ENCODE peak calls at places on chromosomes 12 and 14, in six cellular contexts. Y is pancreas; K is A549; U is choroid plexus epithelial cell; T is CD8-positive, alpha-beta memory T cell; R is PC-3. V is an unnamed sample.

GRCh38 chr12:34390846-34391700 is 368.8 kb downstream of the ALG10 start:
- DNase-seq in R (no peak), K (no peak), T (no peak), U (no peak), Y (peak; percentile 2), V (no peak)

GRCh38 chr14:79332504-79333197 is 878.7 kb downstream of the DIO2 start:
- DNase-seq in R (no peak), Y (no peak), T (no peak), U (peak; percentile 9), K (no peak), V (no peak)

GRCh38 chr12:103882861-103883596 is 42.0 kb upstream of the NT5DC3 start:
- DNase-seq in Y (no peak), K (no peak), U (no peak), R (peak; percentile 89), T (no peak), V (no peak)

GRCh38 chr14:100540141-100540925 is 46.9 kb downstream of the BEGAIN start:
- DNase-seq in K (peak; percentile 59), R (no peak), T (no peak), Y (peak; percentile 75), U (no peak), V (no peak)

GRCh38 chr12:124665516-124665915 is 98.1 kb upstream of the NCOR2 start:
- DNase-seq in U (peak; percentile 58), R (no peak), K (no peak), Y (no peak), T (no peak), V (no peak)

GRCh38 chr12:130334937-130335336 is 2.8 kb upstream of the PIWIL1 start:
- DNase-seq in Y (no peak), U (no peak), T (no peak), R (no peak), K (no peak), V (no peak)

GRCh38 chr12:41361791-41362190 is 173.7 kb downstream of the PDZRN4 start:
- DNase-seq in K (no peak), T (no peak), U (no peak), R (no peak), Y (no peak), V (no peak)

GRCh38 chr12:12645485-12645884 is 33.8 kb downstream of the CREBL2 start:
- DNase-seq in K (peak; percentile 44), T (peak; percentile 9), U (peak; percentile 61), Y (no peak), R (peak; percentile 28), V (no peak)

GRCh38 chr14:97077253-97077653 is 280.1 kb downstream of the VRK1 start:
- DNase-seq in K (peak; percentile 19), U (peak; percentile 10), R (peak; percentile 97), T (no peak), Y (no peak), V (peak; percentile 73)

GRCh38 chr14:100115726-100116125 is 43.7 kb downstream of the DEGS2 start:
- DNase-seq in T (no peak), Y (no peak), U (no peak), K (no peak), R (no peak), V (no peak)

GRCh38 chr14:44979740-44980346 is 17.9 kb downstream of the TOGARAM1 start:
- DNase-seq in Y (peak; percentile 35), R (no peak), T (no peak), U (peak; percentile 53), K (no peak), V (no peak)

GRCh38 chr14:65824285-65824977 is 411.9 kb downstream of the FUT8 start:
- DNase-seq in Y (no peak), T (peak; percentile 20), K (peak; percentile 69), R (peak; percentile 81), U (peak; percentile 86), V (peak; percentile 3)

GRCh38 chr12:88665051-88665450 is 84.8 kb upstream of the KITLG start:
- DNase-seq in K (no peak), R (peak; percentile 52), U (peak; percentile 57), T (no peak), Y (no peak), V (no peak)

GRCh38 chr12:52956987-52957386 is 8.1 kb downstream of the KRT18 start:
- DNase-seq in R (no peak), T (no peak), Y (no peak), K (peak; percentile 69), U (peak; percentile 68), V (no peak)

GRCh38 chr12:116539905-116540482 is 19.2 kb upstream of the MAP1LC3B2 start:
- DNase-seq in U (peak; percentile 71), R (peak; percentile 55), K (no peak), T (no peak), Y (peak; percentile 57), V (peak; percentile 40)

GRCh38 chr12:51371295-51371953 is 19.8 kb downstream of the GALNT6 start:
- DNase-seq in K (peak; percentile 90), Y (peak; percentile 48), R (peak; percentile 98), U (peak; percentile 97), T (no peak), V (peak; percentile 95)

GRCh38 chr12:18556081-18556645 is 181.6 kb downstream of the PLCZ1 start:
- DNase-seq in T (no peak), K (no peak), U (peak; percentile 12), Y (no peak), R (no peak), V (no peak)

GRCh38 chr12:45220961-45221360 is 5.1 kb downstream of the ANO6 start:
- DNase-seq in Y (no peak), T (no peak), U (no peak), K (no peak), R (no peak), V (no peak)

GRCh38 chr12:52338241-52338960 is 17.2 kb upstream of the KRT83 start:
- DNase-seq in R (no peak), T (no peak), K (no peak), U (no peak), Y (no peak), V (peak; percentile 59)

GRCh38 chr12:90229771-90230170 is 521.1 kb upstream of the ATP2B1 start:
- DNase-seq in K (no peak), Y (no peak), R (no peak), U (peak; percentile 30), T (no peak), V (no peak)

GRCh38 chr14:54803396-54803795 is 99.2 kb downstream of the GCH1 start:
- DNase-seq in T (no peak), Y (no peak), R (peak; percentile 22), K (no peak), U (no peak), V (no peak)

GRCh38 chr12:31388713-31389112 is 62.8 kb upstream of the SINHCAF start:
- DNase-seq in Y (no peak), U (no peak), T (no peak), R (no peak), K (no peak), V (no peak)

GRCh38 chr14:61462566-61463195 is 141.3 kb downstream of the PRKCH start:
- DNase-seq in U (peak; percentile 88), Y (no peak), K (peak; percentile 79), T (no peak), R (peak; percentile 91), V (no peak)

GRCh38 chr12:110688446-110689001 is 391 bp downstream of the HVCN1 start:
- DNase-seq in K (no peak), R (no peak), U (no peak), Y (peak; percentile 49), T (no peak), V (no peak)

GRCh38 chr14:84782902-84783301 is 747.0 kb upstream of the FLRT2 start:
- DNase-seq in K (no peak), T (no peak), R (peak; percentile 35), Y (no peak), U (no peak), V (no peak)

GRCh38 chr14:67883717-67884116 is 64.1 kb downstream of the RAD51B start:
- DNase-seq in R (peak; percentile 62), K (peak; percentile 18), U (peak; percentile 43), T (no peak), Y (no peak), V (no peak)

GRCh38 chr14:68188174-68188573 is 368.6 kb downstream of the RAD51B start:
- DNase-seq in K (no peak), R (no peak), U (no peak), Y (no peak), T (no peak), V (no peak)

GRCh38 chr12:52390739-52391617 is 5.5 kb upstream of the KRT84 start:
- DNase-seq in Y (no peak), K (peak; percentile 58), U (peak; percentile 52), T (no peak), R (peak; percentile 62), V (peak; percentile 16)

GRCh38 chr12:32437095-32437515 is 37.7 kb downstream of the FGD4 start:
- DNase-seq in T (no peak), K (peak; percentile 92), R (peak; percentile 85), Y (no peak), U (peak; percentile 98), V (peak; percentile 66)

GRCh38 chr12:27424631-27425230 is 21.8 kb upstream of the SMCO2 start:
- DNase-seq in Y (no peak), T (no peak), U (peak; percentile 87), K (peak; percentile 62), R (peak; percentile 66), V (no peak)

GRCh38 chr12:52221912-52222457 is 11.1 kb upstream of the KRT7 start:
- DNase-seq in K (peak; percentile 90), Y (peak; percentile 83), T (peak; percentile 30), R (peak; percentile 82), U (peak; percentile 48), V (peak; percentile 82)

GRCh38 chr12:113581342-113581741 is 109.7 kb upstream of the LHX5 start:
- DNase-seq in R (no peak), Y (no peak), U (no peak), K (no peak), T (no peak), V (no peak)

GRCh38 chr12:34121360-34121759 is 99.1 kb downstream of the ALG10 start:
- DNase-seq in U (no peak), Y (no peak), R (no peak), K (no peak), T (no peak), V (no peak)

GRCh38 chr14:100017578-100017977 is 47.6 kb upstream of the EVL start:
- DNase-seq in T (no peak), K (no peak), U (peak; percentile 39), Y (no peak), R (no peak), V (no peak)

GRCh38 chr12:76533331-76533730 is 26.2 kb downstream of the OSBPL8 start:
- DNase-seq in T (no peak), R (no peak), U (peak; percentile 55), K (no peak), Y (no peak), V (no peak)

GRCh38 chr14:37591941-37592287 is 3.1 kb downstream of the FOXA1 start:
- DNase-seq in T (no peak), Y (peak; percentile 22), K (peak; percentile 77), U (no peak), R (peak; percentile 73), V (no peak)
- H3K4me3 ChIP-seq in T (no peak overlapping the region), Y (no peak overlapping the region), K (peak overlapping the region; percentile 92), U (no peak overlapping the region), R (peak overlapping the region; percentile 96), V (peak overlapping the region; percentile 9)

GRCh38 chr14:105092124-105092911 is 27.1 kb upstream of the GPR132 start:
- DNase-seq in K (peak; percentile 84), U (no peak), T (no peak), Y (peak; percentile 63), R (peak; percentile 38), V (peak; percentile 73)
- H3K4me3 ChIP-seq in K (peak overlapping the region; percentile 92), U (peak overlapping the region; percentile 69), T (no peak overlapping the region), Y (peak overlapping the region; percentile 47), R (peak overlapping the region; percentile 61), V (peak overlapping the region; percentile 45)

GRCh38 chr12:122982963-122983788 is 2.7 kb downstream of the ARL6IP4 start:
- DNase-seq in Y (peak; percentile 26), T (no peak), R (no peak), U (no peak), K (no peak), V (no peak)
- H3K4me3 ChIP-seq in Y (no peak overlapping the region), T (no peak overlapping the region), R (no peak overlapping the region), U (no peak overlapping the region), K (no peak overlapping the region), V (no peak overlapping the region)

GRCh38 chr12:49347307-49348237 is 884 bp downstream of the DNAJC22 start:
- DNase-seq in U (peak; percentile 96), Y (peak; percentile 97), T (peak; percentile 71), K (peak; percentile 95), R (peak; percentile 89), V (peak; percentile 94)
- H3K4me3 ChIP-seq in U (peak overlapping the region; percentile 54), Y (peak overlapping the region; percentile 26), T (peak overlapping the region; percentile 69), K (peak overlapping the region; percentile 50), R (peak overlapping the region; percentile 70), V (peak overlapping the region; percentile 38)